ENCODE peak calls at places on chromosomes 2 and 18, in five cellular contexts. One of them, this sample, is unnamed.

GRCh38 chr2:26061539-26061938 is 27.7 kb downstream of the RAB10 start:
- DNase-seq in thoracic aorta: no peak
- DNase-seq in sigmoid colon: no peak
- DNase-seq in Peyer's patch: no peak
- DNase-seq in esophagus squamous epithelium: no peak
- DNase-seq in this sample: no peak

GRCh38 chr18:74083071-74083954 is 64.3 kb downstream of the FBXO15 start:
- DNase-seq in thoracic aorta: no peak
- DNase-seq in esophagus squamous epithelium: no peak
- DNase-seq in Peyer's patch: no peak
- DNase-seq in sigmoid colon: no peak
- DNase-seq in this sample: no peak

GRCh38 chr2:37020887-37021796 is 54.8 kb upstream of the STRN start:
- DNase-seq in esophagus squamous epithelium: no peak
- DNase-seq in sigmoid colon: no peak
- DNase-seq in Peyer's patch: no peak
- DNase-seq in thoracic aorta: no peak
- DNase-seq in this sample: no peak

GRCh38 chr2:20231632-20232031 is 6.7 kb upstream of the SDC1 start:
- DNase-seq in sigmoid colon: no peak
- DNase-seq in thoracic aorta: no peak
- DNase-seq in esophagus squamous epithelium: no peak
- DNase-seq in Peyer's patch: no peak
- DNase-seq in this sample: peak

GRCh38 chr2:208568203-208568602 is 161.6 kb downstream of the PTH2R start:
- DNase-seq in Peyer's patch: no peak
- DNase-seq in thoracic aorta: no peak
- DNase-seq in esophagus squamous epithelium: no peak
- DNase-seq in sigmoid colon: no peak
- DNase-seq in this sample: no peak

GRCh38 chr2:168773719-168774521 is 28.5 kb upstream of the NOSTRIN start:
- DNase-seq in sigmoid colon: no peak
- DNase-seq in Peyer's patch: no peak
- DNase-seq in thoracic aorta: no peak
- DNase-seq in esophagus squamous epithelium: no peak
- DNase-seq in this sample: peak

GRCh38 chr2:29485631-29486030 is 370.4 kb downstream of the CLIP4 start:
- DNase-seq in sigmoid colon: no peak
- DNase-seq in thoracic aorta: no peak
- DNase-seq in esophagus squamous epithelium: no peak
- DNase-seq in Peyer's patch: no peak
- DNase-seq in this sample: no peak

GRCh38 chr2:15073639-15074038 is 441.1 kb downstream of the LRATD1 start:
- DNase-seq in thoracic aorta: no peak
- DNase-seq in sigmoid colon: no peak
- DNase-seq in esophagus squamous epithelium: no peak
- DNase-seq in Peyer's patch: no peak
- DNase-seq in this sample: no peak

GRCh38 chr2:201414099-201415023 is 36.9 kb downstream of the TRAK2 start:
- DNase-seq in Peyer's patch: peak
- DNase-seq in esophagus squamous epithelium: no peak
- DNase-seq in thoracic aorta: no peak
- DNase-seq in sigmoid colon: no peak
- DNase-seq in this sample: no peak

GRCh38 chr18:74963820-74964446 is 245.0 kb downstream of the PTGR3 start:
- DNase-seq in thoracic aorta: no peak
- DNase-seq in esophagus squamous epithelium: no peak
- DNase-seq in Peyer's patch: no peak
- DNase-seq in sigmoid colon: no peak
- DNase-seq in this sample: no peak

GRCh38 chr2:144331652-144332355 is 188.1 kb downstream of the ZEB2 start:
- DNase-seq in esophagus squamous epithelium: no peak
- DNase-seq in Peyer's patch: peak
- DNase-seq in thoracic aorta: peak
- DNase-seq in sigmoid colon: peak
- DNase-seq in this sample: no peak

GRCh38 chr2:240412975-240413812 is 22.3 kb upstream of the GPC1 start:
- DNase-seq in esophagus squamous epithelium: no peak
- DNase-seq in sigmoid colon: peak
- DNase-seq in Peyer's patch: no peak
- DNase-seq in thoracic aorta: no peak
- DNase-seq in this sample: peak

GRCh38 chr2:67489396-67489795 is 92.3 kb downstream of the ETAA1 start:
- DNase-seq in esophagus squamous epithelium: no peak
- DNase-seq in sigmoid colon: no peak
- DNase-seq in Peyer's patch: no peak
- DNase-seq in thoracic aorta: no peak
- DNase-seq in this sample: no peak

GRCh38 chr18:36692331-36692730 is 136.5 kb downstream of the TPGS2 start:
- DNase-seq in esophagus squamous epithelium: no peak
- DNase-seq in sigmoid colon: no peak
- DNase-seq in Peyer's patch: no peak
- DNase-seq in thoracic aorta: no peak
- DNase-seq in this sample: no peak

GRCh38 chr18:77209587-77209986 is 40.1 kb upstream of the GALR1 start:
- DNase-seq in sigmoid colon: no peak
- DNase-seq in thoracic aorta: no peak
- DNase-seq in esophagus squamous epithelium: no peak
- DNase-seq in Peyer's patch: no peak
- DNase-seq in this sample: no peak

GRCh38 chr2:20622296-20622686 is 28.6 kb downstream of the HS1BP3 start:
- DNase-seq in esophagus squamous epithelium: no peak
- DNase-seq in sigmoid colon: no peak
- DNase-seq in Peyer's patch: no peak
- DNase-seq in thoracic aorta: no peak
- DNase-seq in this sample: peak

GRCh38 chr2:221124542-221125235 is 447.4 kb downstream of the EPHA4 start:
- DNase-seq in Peyer's patch: no peak
- DNase-seq in sigmoid colon: no peak
- DNase-seq in thoracic aorta: no peak
- DNase-seq in esophagus squamous epithelium: no peak
- DNase-seq in this sample: no peak

GRCh38 chr2:135785032-135785431 is 43.4 kb downstream of the UBXN4 start:
- DNase-seq in thoracic aorta: no peak
- DNase-seq in esophagus squamous epithelium: no peak
- DNase-seq in Peyer's patch: no peak
- DNase-seq in sigmoid colon: no peak
- DNase-seq in this sample: no peak

GRCh38 chr2:236501531-236501930 is 68.1 kb upstream of the ACKR3 start:
- DNase-seq in Peyer's patch: no peak
- DNase-seq in thoracic aorta: no peak
- DNase-seq in esophagus squamous epithelium: no peak
- DNase-seq in sigmoid colon: no peak
- DNase-seq in this sample: no peak

GRCh38 chr2:216632952-216633615 is at the start of gene IGFBP2:
- DNase-seq in sigmoid colon: no peak
- DNase-seq in esophagus squamous epithelium: no peak
- DNase-seq in thoracic aorta: no peak
- DNase-seq in Peyer's patch: no peak
- DNase-seq in this sample: no peak

GRCh38 chr18:48848641-48849143 is 102.1 kb downstream of the SMAD7 start:
- DNase-seq in Peyer's patch: no peak
- DNase-seq in thoracic aorta: no peak
- DNase-seq in esophagus squamous epithelium: no peak
- DNase-seq in sigmoid colon: no peak
- DNase-seq in this sample: no peak

GRCh38 chr2:145068509-145068908 is 548.6 kb upstream of the ZEB2 start:
- DNase-seq in sigmoid colon: no peak
- DNase-seq in Peyer's patch: no peak
- DNase-seq in thoracic aorta: no peak
- DNase-seq in esophagus squamous epithelium: no peak
- DNase-seq in this sample: no peak

GRCh38 chr18:58856881-58857280 is 7.8 kb upstream of the ZNF532 start:
- DNase-seq in esophagus squamous epithelium: no peak
- DNase-seq in sigmoid colon: peak
- DNase-seq in Peyer's patch: no peak
- DNase-seq in thoracic aorta: no peak
- DNase-seq in this sample: no peak

GRCh38 chr2:230956827-230957755 is 32.0 kb upstream of the GPR55 start:
- DNase-seq in esophagus squamous epithelium: no peak
- DNase-seq in Peyer's patch: peak
- DNase-seq in thoracic aorta: no peak
- DNase-seq in sigmoid colon: no peak
- DNase-seq in this sample: no peak

GRCh38 chr2:207884127-207884526 is 114.4 kb upstream of the FZD5 start:
- DNase-seq in thoracic aorta: no peak
- DNase-seq in esophagus squamous epithelium: no peak
- DNase-seq in Peyer's patch: no peak
- DNase-seq in sigmoid colon: no peak
- DNase-seq in this sample: no peak

GRCh38 chr2:12402440-12403139 is 314.1 kb upstream of the TRIB2 start:
- DNase-seq in thoracic aorta: no peak
- DNase-seq in sigmoid colon: no peak
- DNase-seq in esophagus squamous epithelium: no peak
- DNase-seq in Peyer's patch: no peak
- DNase-seq in this sample: no peak

GRCh38 chr2:67346718-67347407 is 50.3 kb upstream of the ETAA1 start:
- DNase-seq in esophagus squamous epithelium: no peak
- DNase-seq in sigmoid colon: no peak
- DNase-seq in Peyer's patch: no peak
- DNase-seq in thoracic aorta: no peak
- DNase-seq in this sample: no peak

GRCh38 chr2:71827146-71827874 is 320.4 kb downstream of the CYP26B1 start:
- DNase-seq in thoracic aorta: no peak
- DNase-seq in Peyer's patch: no peak
- DNase-seq in esophagus squamous epithelium: no peak
- DNase-seq in sigmoid colon: no peak
- DNase-seq in this sample: no peak

GRCh38 chr18:7021994-7022840 is 95.4 kb downstream of the LAMA1 start:
- DNase-seq in thoracic aorta: no peak
- DNase-seq in sigmoid colon: no peak
- DNase-seq in Peyer's patch: no peak
- DNase-seq in esophagus squamous epithelium: no peak
- DNase-seq in this sample: no peak

GRCh38 chr2:8856176-8856575 is 18.8 kb upstream of the KIDINS220 start:
- DNase-seq in Peyer's patch: no peak
- DNase-seq in sigmoid colon: no peak
- DNase-seq in esophagus squamous epithelium: no peak
- DNase-seq in thoracic aorta: no peak
- DNase-seq in this sample: no peak

GRCh38 chr18:32446780-32447179 is 23.9 kb downstream of the GAREM1 start:
- DNase-seq in Peyer's patch: no peak
- DNase-seq in sigmoid colon: no peak
- DNase-seq in esophagus squamous epithelium: no peak
- DNase-seq in thoracic aorta: no peak
- DNase-seq in this sample: no peak

GRCh38 chr2:238601433-238602222 is 174.9 kb downstream of the ASB1 start:
- DNase-seq in Peyer's patch: no peak
- DNase-seq in thoracic aorta: peak
- DNase-seq in esophagus squamous epithelium: no peak
- DNase-seq in sigmoid colon: peak
- DNase-seq in this sample: no peak

GRCh38 chr18:59752666-59753065 is 55.4 kb upstream of the CCBE1 start:
- DNase-seq in esophagus squamous epithelium: no peak
- DNase-seq in sigmoid colon: no peak
- DNase-seq in thoracic aorta: no peak
- DNase-seq in Peyer's patch: no peak
- DNase-seq in this sample: no peak

GRCh38 chr2:226798422-226799210 is 1.0 kb downstream of the IRS1 start:
- DNase-seq in esophagus squamous epithelium: no peak
- DNase-seq in Peyer's patch: peak
- DNase-seq in thoracic aorta: no peak
- DNase-seq in sigmoid colon: no peak
- DNase-seq in this sample: peak

GRCh38 chr2:98669675-98670074 is 61.3 kb downstream of the MGAT4A start:
- DNase-seq in sigmoid colon: no peak
- DNase-seq in Peyer's patch: no peak
- DNase-seq in esophagus squamous epithelium: no peak
- DNase-seq in thoracic aorta: no peak
- DNase-seq in this sample: no peak

GRCh38 chr2:19048593-19049264 is 309.7 kb downstream of the OSR1 start:
- DNase-seq in esophagus squamous epithelium: no peak
- DNase-seq in thoracic aorta: no peak
- DNase-seq in Peyer's patch: no peak
- DNase-seq in sigmoid colon: no peak
- DNase-seq in this sample: peak

GRCh38 chr2:10810175-10811161 is 2.1 kb downstream of the PDIA6 start:
- DNase-seq in thoracic aorta: no peak
- DNase-seq in Peyer's patch: peak
- DNase-seq in sigmoid colon: peak
- DNase-seq in esophagus squamous epithelium: no peak
- DNase-seq in this sample: no peak
- H3K27ac ChIP-seq in thoracic aorta: no peak
- H3K27ac ChIP-seq in Peyer's patch: peak
- H3K27ac ChIP-seq in sigmoid colon: peak
- H3K27ac ChIP-seq in esophagus squamous epithelium: peak
- H3K27ac ChIP-seq in this sample: no peak

DNA sequence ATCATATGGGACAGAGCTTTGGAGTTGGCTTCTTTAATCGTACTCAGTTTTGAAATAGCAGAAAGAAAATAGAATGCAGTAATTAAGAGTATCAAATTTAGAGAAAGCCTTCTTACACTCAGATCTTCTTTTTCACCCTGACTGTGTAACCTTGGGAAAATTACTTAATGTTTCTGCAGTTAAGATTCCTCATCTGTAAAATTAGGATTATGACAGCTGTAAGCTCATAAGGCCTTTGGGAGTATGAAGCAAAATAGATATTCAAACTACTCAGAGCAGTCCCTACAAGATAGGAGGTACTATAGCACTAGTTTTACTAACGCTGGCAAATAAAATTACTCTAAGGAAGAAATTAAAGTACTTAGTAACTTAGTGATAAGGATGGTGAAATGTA is 5.6 kb downstream of the COL3A1 start:
- DNase-seq in sigmoid colon: no peak
- DNase-seq in thoracic aorta: no peak
- DNase-seq in esophagus squamous epithelium: no peak
- DNase-seq in Peyer's patch: no peak
- DNase-seq in this sample: no peak
- H3K4me3 ChIP-seq in sigmoid colon: peak
- H3K4me3 ChIP-seq in thoracic aorta: peak
- H3K4me3 ChIP-seq in esophagus squamous epithelium: peak
- H3K4me3 ChIP-seq in Peyer's patch: no peak
- H3K4me3 ChIP-seq in this sample: peak

DNA sequence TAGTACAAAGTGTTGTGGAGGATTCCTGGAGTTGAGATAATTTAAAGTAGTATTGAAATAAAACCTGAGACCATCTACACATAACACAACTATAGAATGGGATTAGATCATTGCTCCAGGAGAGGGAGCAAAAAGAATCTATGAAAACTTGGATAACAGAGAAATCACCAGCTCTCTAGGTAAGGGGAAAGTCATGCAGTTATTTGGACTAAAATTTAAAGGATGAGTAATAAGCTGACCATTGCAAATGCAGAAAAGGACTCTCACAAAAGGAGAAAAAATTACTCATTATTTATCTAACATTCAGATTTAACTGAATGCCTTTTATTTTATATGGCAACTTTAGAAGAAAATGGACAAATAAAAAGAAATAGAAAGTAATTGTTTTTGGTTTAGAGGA is 1399.8 kb upstream of the ACVR2A start:
- DNase-seq in sigmoid colon: no peak
- DNase-seq in thoracic aorta: no peak
- DNase-seq in Peyer's patch: no peak
- DNase-seq in esophagus squamous epithelium: no peak
- DNase-seq in this sample: no peak
- TF ChIP-seq CTCF in sigmoid colon: no peak
- TF ChIP-seq CTCF in thoracic aorta: no peak
- TF ChIP-seq CTCF in Peyer's patch: no peak
- TF ChIP-seq CTCF in esophagus squamous epithelium: no peak
- TF ChIP-seq CTCF in this sample: no peak

GRCh38 chr2:52597361-52597760 is 1170.2 kb upstream of the CHAC2 start:
- DNase-seq in Peyer's patch: no peak
- DNase-seq in esophagus squamous epithelium: no peak
- DNase-seq in thoracic aorta: no peak
- DNase-seq in sigmoid colon: no peak
- DNase-seq in this sample: no peak

GRCh38 chr2:52594036-52594435 is 1173.6 kb upstream of the CHAC2 start:
- DNase-seq in esophagus squamous epithelium: no peak
- DNase-seq in sigmoid colon: no peak
- DNase-seq in thoracic aorta: no peak
- DNase-seq in Peyer's patch: no peak
- DNase-seq in this sample: no peak
- H3K27ac ChIP-seq in esophagus squamous epithelium: no peak
- H3K27ac ChIP-seq in sigmoid colon: no peak
- H3K27ac ChIP-seq in thoracic aorta: no peak
- H3K27ac ChIP-seq in Peyer's patch: no peak
- H3K27ac ChIP-seq in this sample: no peak

This sample was measured in upper lobe of right lung.